ENCODE peak calls at places on chromosomes 6 and 20, in five cellular contexts. I is fibroblast of pulmonary artery, D is non-pigmented ciliary epithelial cell, O is T-cell, Q is HFFc6. A is an unnamed sample.

GRCh38 chr6:106618324-106618723 is 11.0 kb downstream of the RTN4IP1 start:
- DNase-seq in I (no peak), Q (no peak), D (no peak), O (no peak), A (no peak)

GRCh38 chr6:16319813-16320532 is 81.6 kb downstream of the GMPR start:
- DNase-seq in D (peak; percentile 83), O (peak; percentile 55), I (peak; percentile 90), Q (peak; percentile 97), A (peak; percentile 69)

GRCh38 chr20:58401123-58401639 is 12.2 kb downstream of the VAPB start:
- DNase-seq in D (no peak), I (no peak), Q (no peak), O (no peak), A (no peak)

GRCh38 chr6:30839666-30840065 is 44.7 kb upstream of the DDR1 start:
- DNase-seq in Q (no peak), I (no peak), O (no peak), D (no peak), A (no peak)

GRCh38 chr6:29005183-29005885 is at the start of gene ZNF311:
- DNase-seq in I (peak; percentile 79), O (no peak), D (no peak), Q (no peak), A (no peak)

GRCh38 chr6:45422541-45423110 is 44.9 kb upstream of the SUPT3H start:
- DNase-seq in O (peak; percentile 59), Q (peak; percentile 55), D (no peak), I (peak; percentile 70), A (peak; percentile 41)

GRCh38 chr6:43817192-43817591 is 47.2 kb downstream of the VEGFA start:
- DNase-seq in D (no peak), O (no peak), Q (peak; percentile 27), I (peak; percentile 23), A (no peak)

GRCh38 chr6:134680021-134680420 is 269.9 kb downstream of the ALDH8A1 start:
- DNase-seq in D (no peak), Q (no peak), O (no peak), I (no peak), A (no peak)

GRCh38 chr6:116933488-116933887 is 56.4 kb downstream of the RFX6 start:
- DNase-seq in Q (no peak), I (no peak), D (no peak), O (no peak), A (no peak)

GRCh38 chr20:45049904-45050471 is 50.9 kb downstream of the KCNS1 start:
- DNase-seq in Q (no peak), D (no peak), O (no peak), I (no peak), A (no peak)

GRCh38 chr20:47057661-47058060 is 163.0 kb downstream of the EYA2 start:
- DNase-seq in D (no peak), Q (no peak), O (no peak), I (no peak), A (no peak)

GRCh38 chr20:3446779-3447178 is 24.0 kb upstream of the ATRN start:
- DNase-seq in O (no peak), Q (no peak), I (no peak), D (no peak), A (no peak)

GRCh38 chr20:37734228-37734980 is 40.6 kb downstream of the CTNNBL1 start:
- DNase-seq in Q (no peak), O (no peak), D (no peak), I (peak; percentile 72), A (no peak)

GRCh38 chr6:20056350-20056992 is 155.8 kb downstream of the MBOAT1 start:
- DNase-seq in I (peak; percentile 78), O (no peak), D (peak; percentile 28), Q (peak; percentile 42), A (no peak)

GRCh38 chr6:19925533-19925932 is 88.4 kb downstream of the ID4 start:
- DNase-seq in Q (no peak), I (no peak), O (no peak), D (no peak), A (no peak)

GRCh38 chr20:57473246-57474042 is 51.5 kb downstream of the CTCFL start:
- DNase-seq in O (peak; percentile 14), D (no peak), Q (no peak), I (peak; percentile 29), A (no peak)

GRCh38 chr6:122014961-122015360 is 384.5 kb upstream of the HSF2 start:
- DNase-seq in I (peak; percentile 18), O (no peak), Q (peak; percentile 78), D (peak; percentile 78), A (no peak)

GRCh38 chr20:9301129-9302072 is 213.0 kb upstream of the LAMP5 start:
- DNase-seq in D (no peak), I (peak; percentile 89), O (no peak), Q (peak; percentile 13), A (no peak)

A was measured in T follicular helper cell.